ENCODE peak calls at places on chromosome 21, in five cellular contexts. H is gastrocnemius medialis, J is upper lobe of left lung, U is ovary, N is DND-41. G is an unnamed sample.

GRCh38 chr21:39885119-39885848 is 18.0 kb downstream of the PCP4 start:
- DNase-seq in H (no peak), J (peak), U (no peak), N (no peak), G (no peak)

GRCh38 chr21:36141513-36141925 is 6.6 kb downstream of the CBR3 start:
- DNase-seq in H (peak), J (peak), U (peak), N (peak), G (peak)

GRCh38 chr21:39850333-39850732 is 16.9 kb upstream of the PCP4 start:
- DNase-seq in H (no peak), J (peak), U (no peak), N (no peak), G (no peak)

GRCh38 chr21:17352937-17353655 is 159.7 kb upstream of the CXADR start:
- DNase-seq in H (no peak), J (no peak), U (no peak), N (peak), G (no peak)

GRCh38 chr21:46205766-46206162 is 21.5 kb upstream of the SPATC1L start:
- DNase-seq in H (no peak), J (peak), U (no peak), N (no peak), G (no peak)

GRCh38 chr21:29860346-29860745 is 79.5 kb downstream of the GRIK1 start:
- DNase-seq in H (no peak), J (no peak), U (no peak), N (no peak), G (no peak)

GRCh38 chr21:15627011-15627410 is 102.8 kb upstream of the USP25 start:
- DNase-seq in H (no peak), J (no peak), U (no peak), N (no peak), G (no peak)

GRCh38 chr21:25170681-25171080 is 436.6 kb downstream of the MRPL39 start:
- DNase-seq in H (no peak), J (no peak), U (no peak), N (no peak), G (no peak)

GRCh38 chr21:22223385-22223784 is 1225.2 kb downstream of the NCAM2 start:
- DNase-seq in H (no peak), J (no peak), U (no peak), N (no peak), G (peak)

GRCh38 chr21:40291560-40291959 is 424.3 kb downstream of the PCP4 start:
- DNase-seq in H (no peak), J (no peak), U (no peak), N (no peak), G (no peak)

GRCh38 chr21:29347274-29347681 is 48.6 kb downstream of the BACH1 start:
- DNase-seq in H (no peak), J (no peak), U (no peak), N (no peak), G (no peak)

GRCh38 chr21:31092867-31093266 is 54.6 kb upstream of the KRTAP19-8 start:
- DNase-seq in H (no peak), J (no peak), U (no peak), N (no peak), G (no peak)

GRCh38 chr21:17497345-17497744 is 15.5 kb upstream of the CXADR start:
- DNase-seq in H (no peak), J (no peak), U (no peak), N (no peak), G (no peak)

GRCh38 chr21:28332796-28333195 is 659.9 kb downstream of the LTN1 start:
- DNase-seq in H (no peak), J (no peak), U (no peak), N (no peak), G (no peak)

GRCh38 chr21:18041012-18041411 is 203.6 kb upstream of the CHODL start:
- DNase-seq in H (no peak), J (no peak), U (no peak), N (no peak), G (peak)

GRCh38 chr21:36005879-36006400 is 54.4 kb downstream of the SETD4 start:
- DNase-seq in H (no peak), J (no peak), U (no peak), N (no peak), G (no peak)

GRCh38 chr21:15229390-15229789 is 164.6 kb upstream of the NRIP1 start:
- DNase-seq in H (no peak), J (no peak), U (no peak), N (no peak), G (no peak)

GRCh38 chr21:31885146-31885545 is 12.3 kb downstream of the HUNK start:
- DNase-seq in H (no peak), J (peak), U (no peak), N (no peak), G (no peak)

GRCh38 chr21:37200641-37201480 is 66.3 kb downstream of the VPS26C start:
- DNase-seq in H (no peak), J (peak), U (no peak), N (no peak), G (no peak)

GRCh38 chr21:36859744-36860501 is 106.5 kb downstream of the HLCS start:
- DNase-seq in H (peak), J (no peak), U (peak), N (peak), G (peak)

GRCh38 chr21:28016571-28016970 is 976.1 kb downstream of the LTN1 start:
- DNase-seq in H (no peak), J (no peak), U (no peak), N (no peak), G (no peak)

GRCh38 chr21:40118527-40118926 is 251.3 kb downstream of the PCP4 start:
- DNase-seq in H (no peak), J (no peak), U (no peak), N (no peak), G (no peak)

GRCh38 chr21:36478207-36478701 is 1.7 kb downstream of the CLDN14 start:
- DNase-seq in H (no peak), J (no peak), U (no peak), N (no peak), G (peak)

GRCh38 chr21:15063821-15064575 is 802 bp downstream of the NRIP1 start:
- DNase-seq in H (peak), J (no peak), U (no peak), N (peak), G (no peak)

GRCh38 chr21:31395268-31395667 is 51.2 kb upstream of the TIAM1 start:
- DNase-seq in H (no peak), J (no peak), U (no peak), N (no peak), G (no peak)

GRCh38 chr21:31892686-31893085 is 19.9 kb downstream of the HUNK start:
- DNase-seq in H (no peak), J (no peak), U (no peak), N (no peak), G (no peak)

GRCh38 chr21:36964398-36964797 is 2.1 kb downstream of the HLCS start:
- DNase-seq in H (no peak), J (no peak), U (no peak), N (no peak), G (no peak)

GRCh38 chr21:16071761-16072160 is 342.0 kb downstream of the USP25 start:
- DNase-seq in H (no peak), J (no peak), U (no peak), N (no peak), G (no peak)

GRCh38 chr21:46116189-46116845 is 18.4 kb downstream of the COL6A2 start:
- DNase-seq in H (no peak), J (no peak), U (peak), N (no peak), G (no peak)

GRCh38 chr21:17359781-17360180 is 153.1 kb upstream of the CXADR start:
- DNase-seq in H (no peak), J (no peak), U (no peak), N (no peak), G (no peak)

GRCh38 chr21:30924171-30924680 is 42.8 kb upstream of the KRTAP11-1 start:
- DNase-seq in H (no peak), J (no peak), U (no peak), N (no peak), G (no peak)

GRCh38 chr21:26095131-26095530 is 75.4 kb downstream of the APP start:
- DNase-seq in H (no peak), J (no peak), U (no peak), N (no peak), G (no peak)

GRCh38 chr21:46478910-46479309 is 20.2 kb downstream of the DIP2A start:
- DNase-seq in H (peak), J (no peak), U (no peak), N (no peak), G (no peak)

DNA sequence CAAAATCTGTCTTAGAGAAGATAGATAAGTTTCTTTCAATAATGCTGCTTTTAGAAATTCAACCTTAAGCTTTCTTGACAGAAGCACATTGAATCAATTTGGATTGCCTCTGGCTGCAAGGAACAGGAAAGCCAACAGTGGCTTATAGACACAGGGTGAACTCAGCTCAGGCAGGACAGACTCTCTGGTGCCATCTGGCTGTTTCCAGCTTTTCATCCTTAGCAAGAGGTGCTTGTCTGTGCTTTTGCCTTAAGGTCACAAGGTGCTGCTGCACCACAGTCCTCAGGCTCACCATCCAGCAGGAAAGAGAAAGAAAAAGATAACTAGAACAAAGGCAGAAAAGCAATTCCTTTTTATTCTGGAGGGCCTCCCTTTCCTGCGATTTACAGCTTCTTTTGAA is 93.7 kb upstream of the ETS2 start:
- DNase-seq in H (no peak), J (no peak), U (no peak), N (peak), G (peak)
- TF ChIP-seq CTCF in H (no peak), J (no peak), U (no peak), N (peak), G (peak)

GRCh38 chr21:44299458-44300261 is at the start of gene PFKL:
- DNase-seq in H (no peak), J (peak), U (peak), N (peak), G (peak)
- H3K4me3 ChIP-seq in H (peak), J (peak), U (peak), N (peak), G (peak)

GRCh38 chr21:23578027-23578426 is 2029.3 kb downstream of the MRPL39 start:
- DNase-seq in H (no peak), J (no peak), U (no peak), N (no peak), G (no peak)
- TF ChIP-seq CTCF in H (no peak), J (no peak), U (no peak), N (no peak), G (no peak)

DNA sequence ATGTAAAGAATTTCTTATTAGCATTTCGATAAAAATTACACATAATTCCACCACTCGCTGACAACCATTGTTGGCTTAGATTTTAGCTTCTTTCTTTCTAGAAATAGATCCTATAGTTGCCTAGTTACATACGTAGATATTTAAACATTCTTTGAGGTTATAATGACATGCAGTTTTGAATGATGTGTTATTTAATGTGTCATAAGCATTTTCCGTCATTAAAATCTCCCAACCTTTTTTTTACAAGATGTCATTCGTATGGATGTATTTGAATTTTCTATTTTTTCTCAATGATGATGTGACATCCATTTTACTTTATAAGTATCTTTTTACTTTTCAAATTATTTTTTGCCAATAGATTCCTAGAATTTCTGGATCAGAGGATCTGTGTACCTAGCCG is 44.7 kb downstream of the SLC37A1 start:
- DNase-seq in H (no peak), J (no peak), U (no peak), N (no peak), G (no peak)
- H3K4me3 ChIP-seq in H (no peak), J (no peak), U (no peak), N (no peak), G (no peak)

DNA sequence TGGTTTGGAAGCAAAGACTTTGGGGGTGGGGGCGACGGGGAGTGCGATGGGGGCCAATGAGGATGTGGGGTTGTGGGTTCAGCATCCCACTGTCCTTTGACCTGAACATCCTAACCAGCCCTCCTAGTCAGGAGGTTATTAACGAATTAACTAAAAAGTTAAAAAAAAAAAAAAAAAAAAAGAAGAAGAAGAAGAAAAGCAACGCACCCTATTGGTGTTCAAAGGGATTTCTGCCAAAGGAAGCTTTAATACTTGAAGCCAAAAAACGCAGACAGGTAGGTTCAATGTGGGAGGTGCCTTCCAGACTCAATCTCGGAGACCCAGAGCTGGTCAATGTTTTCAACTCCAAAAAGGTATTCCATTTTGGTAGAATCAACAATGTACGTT is 2.2 kb downstream of the CLIC6 start:
- DNase-seq in H (no peak), J (no peak), U (no peak), N (no peak), G (peak)
- TF ChIP-seq CTCF in H (no peak), J (no peak), U (no peak), N (peak), G (peak)

GRCh38 chr21:10430007-10430406 is 91.4 kb upstream of the TPTE start:
- DNase-seq in H (no peak), J (no peak), U (no peak), N (no peak), G (no peak)

DNA sequence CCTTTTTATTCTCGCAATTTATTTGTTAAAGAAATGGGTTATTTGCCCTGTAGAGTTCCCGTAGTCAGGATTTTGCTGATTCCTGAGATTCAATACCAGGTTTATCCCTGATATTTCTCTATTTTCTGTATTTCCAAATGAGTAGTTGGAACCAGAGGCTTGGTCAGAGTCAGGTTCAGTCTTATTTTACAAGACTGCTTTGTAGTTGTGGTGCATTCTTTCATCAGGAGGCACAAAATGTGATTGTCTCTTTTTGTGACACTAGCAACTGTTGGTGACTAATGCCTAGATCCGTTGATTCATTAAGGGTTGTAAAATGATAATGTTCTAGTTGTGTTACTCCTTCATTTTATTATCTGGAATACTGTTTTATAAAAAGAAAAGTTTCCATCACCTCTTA is 95.5 kb upstream of the TPTE start:
- DNase-seq in H (no peak), J (no peak), U (no peak), N (no peak), G (no peak)
- H3K4me3 ChIP-seq in H (no peak), J (no peak), U (no peak), N (no peak), G (no peak)

GRCh38 chr21:44836666-44837471 is 19.0 kb upstream of the SUMO3 start:
- DNase-seq in H (no peak), J (no peak), U (no peak), N (no peak), G (no peak)
- TF ChIP-seq CTCF in H (no peak), J (no peak), U (no peak), N (no peak), G (no peak)

GRCh38 chr21:38534591-38534990 is 36.3 kb upstream of the ERG start:
- DNase-seq in H (no peak), J (no peak), U (no peak), N (no peak), G (no peak)

GRCh38 chr21:38527737-38528136 is 29.5 kb upstream of the ERG start:
- DNase-seq in H (no peak), J (no peak), U (no peak), N (no peak), G (no peak)

GRCh38 chr21:38531610-38532009 is 33.3 kb upstream of the ERG start:
- DNase-seq in H (no peak), J (no peak), U (no peak), N (no peak), G (no peak)

GRCh38 chr21:38533887-38534286 is 35.6 kb upstream of the ERG start:
- DNase-seq in H (no peak), J (no peak), U (no peak), N (no peak), G (no peak)

DNA sequence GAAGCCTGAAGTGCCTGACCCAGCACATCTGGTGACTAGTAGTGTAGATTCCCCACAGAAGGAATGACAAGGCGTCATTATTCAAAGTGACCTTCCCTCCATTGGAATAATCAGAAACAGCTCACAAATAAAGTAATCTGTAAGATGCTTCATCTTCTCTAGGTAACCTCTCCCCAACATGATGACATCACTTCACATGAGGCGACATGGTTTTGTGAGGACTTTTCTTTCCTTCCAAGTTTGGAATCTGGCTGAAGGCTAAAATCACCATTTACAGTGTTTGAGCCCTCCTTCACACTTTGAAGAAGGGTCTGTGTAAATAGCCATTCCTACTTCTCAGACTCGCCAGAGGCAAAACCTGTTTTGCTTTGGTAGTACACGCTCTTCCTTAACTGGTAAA is 32.9 kb upstream of the ERG start:
- DNase-seq in H (no peak), J (no peak), U (no peak), N (no peak), G (no peak)
- H3K4me3 ChIP-seq in H (no peak), J (no peak), U (no peak), N (no peak), G (no peak)

GRCh38 chr21:45026833-45027232 is 47.5 kb upstream of the ADARB1 start:
- DNase-seq in H (no peak), J (no peak), U (peak), N (no peak), G (no peak)
- TF ChIP-seq CTCF in H (no peak), J (no peak), U (no peak), N (no peak), G (no peak)

GRCh38 chr21:41878831-41879189 is 334 bp downstream of the PRDM15 start:
- DNase-seq in H (peak), J (peak), U (peak), N (peak), G (peak)
- H3K4me3 ChIP-seq in H (peak), J (peak), U (peak), N (peak), G (peak)